ENCODE peak calls at places on chromosomes 4 and X, in six cellular contexts. N is left cardiac atrium; L is ureter; Z is nephron progenitor cell; J is MV-4-11; M is activated T-cell treated with anti-CD3 and anti-CD28 coated beads, Interleukin-2, amount 50 U/mL, for 1 hour. A is an unnamed sample.

GRCh38 chr4:98516042-98516440 is 142.4 kb downstream of the TSPAN5 start:
- DNase-seq in N (no peak), L (no peak), Z (no peak), J (no peak), M (no peak), A (no peak)

GRCh38 chrX:10972731-10973130 is 138.4 kb upstream of the HCCS start:
- DNase-seq in N (no peak), L (no peak), Z (no peak), J (no peak), M (no peak), A (no peak)

GRCh38 chr4:88012652-88013051 is 5.2 kb downstream of the PKD2 start:
- DNase-seq in N (no peak), L (no peak), Z (no peak), J (peak), M (no peak), A (no peak)

GRCh38 chrX:148530464-148531077 is 30.2 kb downstream of the AFF2 start:
- DNase-seq in N (no peak), L (no peak), Z (no peak), J (no peak), M (no peak), A (no peak)

GRCh38 chr4:145735330-145735638 is 55.3 kb downstream of the C4orf51 start:
- DNase-seq in N (no peak), L (no peak), Z (no peak), J (no peak), M (no peak), A (no peak)

GRCh38 chr4:33493231-33493630 is 2751.1 kb downstream of the ARAP2 start:
- DNase-seq in N (no peak), L (no peak), Z (no peak), J (no peak), M (no peak), A (no peak)

GRCh38 chr4:55553442-55553841 is 6.7 kb upstream of the CLOCK start:
- DNase-seq in N (peak), L (no peak), Z (no peak), J (peak), M (no peak), A (no peak)

GRCh38 chr4:115110191-115111166 is 2.9 kb downstream of the NDST4 start:
- DNase-seq in N (no peak), L (no peak), Z (no peak), J (no peak), M (no peak), A (no peak)

GRCh38 chrX:102720237-102721168 is at the start of gene GPRASP3:
- DNase-seq in N (peak), L (peak), Z (no peak), J (no peak), M (peak), A (peak)

GRCh38 chr4:113170818-113171468 is 121.5 kb downstream of the ANK2 start:
- DNase-seq in N (no peak), L (no peak), Z (no peak), J (no peak), M (no peak), A (no peak)

GRCh38 chr4:40241936-40242590 is 45.2 kb downstream of the RHOH start:
- DNase-seq in N (no peak), L (no peak), Z (no peak), J (no peak), M (peak), A (no peak)

GRCh38 chr4:133801858-133802257 is 399.7 kb downstream of the PABPC4L start:
- DNase-seq in N (no peak), L (no peak), Z (no peak), J (no peak), M (no peak), A (no peak)

GRCh38 chrX:50117477-50117876 is 83.3 kb downstream of the AKAP4 start:
- DNase-seq in N (no peak), L (no peak), Z (no peak), J (peak), M (no peak), A (no peak)

GRCh38 chrX:2710041-2710471 is 19.0 kb downstream of the CD99 start:
- DNase-seq in N (no peak), L (no peak), Z (no peak), J (no peak), M (peak), A (no peak)

GRCh38 chr4:90357117-90357710 is 230.0 kb downstream of the CCSER1 start:
- DNase-seq in N (no peak), L (no peak), Z (no peak), J (peak), M (no peak), A (no peak)

GRCh38 chr4:135267148-135267878 is 1065.7 kb upstream of the PABPC4L start:
- DNase-seq in N (no peak), L (no peak), Z (no peak), J (no peak), M (no peak), A (no peak)

GRCh38 chr4:7769308-7769841 is 170.3 kb downstream of the AFAP1 start:
- DNase-seq in N (no peak), L (no peak), Z (no peak), J (no peak), M (no peak), A (no peak)

GRCh38 chr4:111011458-111011857 is 388.6 kb upstream of the PITX2 start:
- DNase-seq in N (no peak), L (no peak), Z (no peak), J (no peak), M (no peak), A (no peak)

GRCh38 chrX:63930140-63930539 is 145.1 kb upstream of the ARHGEF9 start:
- DNase-seq in N (no peak), L (no peak), Z (peak), J (no peak), M (no peak), A (no peak)

GRCh38 chr4:24734511-24734910 is 60.9 kb upstream of the SOD3 start:
- DNase-seq in N (no peak), L (no peak), Z (no peak), J (no peak), M (no peak), A (no peak)

GRCh38 chr4:181432347-181432746 is 810.9 kb upstream of the TENM3 start:
- DNase-seq in N (no peak), L (no peak), Z (peak), J (no peak), M (no peak), A (no peak)

GRCh38 chr4:128347175-128347868 is 59.7 kb upstream of the PGRMC2 start:
- DNase-seq in N (no peak), L (no peak), Z (no peak), J (no peak), M (no peak), A (no peak)

GRCh38 chr4:80201326-80202151 is 4.2 kb downstream of the PRDM8 start:
- DNase-seq in N (peak), L (peak), Z (no peak), J (peak), M (peak), A (no peak)

A was measured in activated naive CD8-positive, alpha-beta T cell treated with anti-CD3 and anti-CD28 coated beads, Interleukin-2, amount 10 ng/mL, durations not matched to agents 7 days and 5 days.